ENCODE peak calls at places on chromosome 21, in ten cellular contexts. U is BE2C; R is CD4-positive, alpha-beta T cell; G is pancreas; F is left colon; Q is WTC11; B is Calu3; V is AG04450; K is HuH-7; A is GM12865. O is an unnamed sample.
A peak's percentile ranks its signal among the peaks of the same experiment; 100 is the strongest.

GRCh38 chr21:42695324-42696025 is 42.1 kb downstream of the PDE9A start:
- DNase-seq in U (no peak), R (no peak), G (no peak), F (no peak), Q (no peak), B (no peak), V (no peak), K (no peak), A (no peak), O (no peak)

GRCh38 chr21:38323721-38324591 is 67.2 kb downstream of the KCNJ15 start:
- DNase-seq in U (no peak), R (no peak), G (no peak), F (no peak), Q (no peak), B (no peak), V (peak; percentile 73), K (no peak), A (no peak), O (no peak)

GRCh38 chr21:33230518-33231324 is 983 bp downstream of the IFNAR2 start:
- DNase-seq in U (peak; percentile 48), R (no peak), G (no peak), F (peak; percentile 58), Q (peak; percentile 78), B (peak; percentile 56), V (no peak), K (peak; percentile 38), A (peak; percentile 84), O (peak; percentile 34)

GRCh38 chr21:29546071-29546470 is 247.3 kb downstream of the BACH1 start:
- DNase-seq in U (no peak), R (no peak), G (no peak), F (no peak), Q (no peak), B (no peak), V (no peak), K (no peak), A (no peak), O (no peak)

GRCh38 chr21:18369115-18369514 is 34.5 kb downstream of the TMPRSS15 start:
- DNase-seq in U (peak; percentile 39), R (no peak), G (no peak), F (no peak), Q (no peak), B (no peak), V (no peak), K (no peak), A (peak; percentile 6), O (no peak)

GRCh38 chr21:39251326-39251725 is 62.1 kb downstream of the BRWD1 start:
- DNase-seq in U (no peak), R (no peak), G (no peak), F (no peak), Q (no peak), B (no peak), V (no peak), K (no peak), A (no peak), O (no peak)

GRCh38 chr21:40334159-40334558 is 466.9 kb downstream of the PCP4 start:
- DNase-seq in U (no peak), R (no peak), G (no peak), F (no peak), Q (no peak), B (no peak), V (no peak), K (no peak), A (no peak), O (no peak)

GRCh38 chr21:28742527-28742926 is 250.2 kb downstream of the LTN1 start:
- DNase-seq in U (no peak), R (no peak), G (no peak), F (no peak), Q (no peak), B (no peak), V (no peak), K (no peak), A (no peak), O (no peak)

GRCh38 chr21:41907496-41908258 is 28.5 kb upstream of the PRDM15 start:
- DNase-seq in U (no peak), R (no peak), G (no peak), F (no peak), Q (no peak), B (no peak), V (no peak), K (no peak), A (no peak), O (no peak)

GRCh38 chr21:27569091-27569490 is 602.2 kb upstream of the ADAMTS5 start:
- DNase-seq in U (no peak), R (no peak), G (no peak), F (no peak), Q (no peak), B (no peak), V (no peak), K (no peak), A (no peak), O (no peak)